ENCODE peak calls at places on chromosome 2, in nine cellular contexts. R, N, I, D, H, G, C, U and Y are unnamed samples.
A peak's percentile ranks its signal among the peaks of the same experiment; 100 is the strongest.

GRCh38 chr2:174176898-174177297 is 71.4 kb downstream of the OLA1 start:
- DNase-seq in H (peak; percentile 97), N (no peak), G (no peak), I (no peak), C (peak; percentile 23), R (no peak), D (no peak), U (no peak), Y (no peak)

GRCh38 chr2:238162516-238163441 is 4.0 kb downstream of the ERFE start:
- DNase-seq in H (no peak), C (no peak), R (peak; percentile 32), G (peak; percentile 65), U (no peak), N (no peak), D (no peak), I (no peak), Y (peak; percentile 61)

GRCh38 chr2:176091329-176092258 is 927 bp upstream of the HOXD13 start:
- DNase-seq in R (no peak), U (no peak), N (no peak), I (no peak), C (no peak), G (no peak), H (no peak), D (no peak), Y (no peak)

GRCh38 chr2:64049633-64050220 is 30.5 kb upstream of the VPS54 start:
- DNase-seq in U (peak; percentile 78), H (peak; percentile 69), D (peak; percentile 73), N (peak; percentile 47), I (peak; percentile 86), C (peak; percentile 36), G (peak; percentile 78), R (peak; percentile 73), Y (no peak)

GRCh38 chr2:54081574-54081973 is 33.8 kb upstream of the ACYP2 start:
- DNase-seq in N (no peak), H (peak; percentile 98), R (no peak), U (no peak), I (no peak), C (no peak), G (no peak), D (no peak), Y (peak; percentile 69)

GRCh38 chr2:54120950-54121349 is 5.5 kb downstream of the ACYP2 start:
- DNase-seq in I (no peak), H (no peak), N (no peak), C (no peak), G (no peak), D (no peak), U (no peak), R (no peak), Y (no peak)

GRCh38 chr2:19739256-19739655 is 162.5 kb downstream of the TTC32 start:
- DNase-seq in H (no peak), R (no peak), G (no peak), U (no peak), C (no peak), N (no peak), I (no peak), D (no peak), Y (no peak)

GRCh38 chr2:71530246-71530986 is 77.1 kb downstream of the DYSF start:
- DNase-seq in U (peak; percentile 67), N (peak; percentile 83), H (peak; percentile 24), D (no peak), R (peak; percentile 49), G (no peak), I (no peak), C (peak; percentile 54), Y (no peak)

GRCh38 chr2:111706481-111707001 is 177.5 kb downstream of the ANAPC1 start:
- DNase-seq in U (no peak), D (no peak), R (no peak), I (no peak), N (no peak), C (no peak), H (no peak), G (no peak), Y (no peak)

GRCh38 chr2:157825885-157826284 is 50.2 kb downstream of the ACVR1 start:
- DNase-seq in G (no peak), N (no peak), H (peak; percentile 93), U (peak; percentile 63), R (peak; percentile 66), I (no peak), C (no peak), D (no peak), Y (no peak)

GRCh38 chr2:172107690-172108586 is 5.2 kb upstream of the DLX2 start:
- DNase-seq in D (no peak), U (no peak), R (no peak), H (no peak), N (no peak), I (no peak), G (no peak), C (peak; percentile 9), Y (no peak)
- H3K4me3 ChIP-seq in D (no peak overlapping the region), U (no peak overlapping the region), R (peak overlapping the region; percentile 39), H (no peak overlapping the region), N (no peak overlapping the region), I (no peak overlapping the region), G (no peak overlapping the region), C (no peak overlapping the region), Y (no peak overlapping the region)

DNA sequence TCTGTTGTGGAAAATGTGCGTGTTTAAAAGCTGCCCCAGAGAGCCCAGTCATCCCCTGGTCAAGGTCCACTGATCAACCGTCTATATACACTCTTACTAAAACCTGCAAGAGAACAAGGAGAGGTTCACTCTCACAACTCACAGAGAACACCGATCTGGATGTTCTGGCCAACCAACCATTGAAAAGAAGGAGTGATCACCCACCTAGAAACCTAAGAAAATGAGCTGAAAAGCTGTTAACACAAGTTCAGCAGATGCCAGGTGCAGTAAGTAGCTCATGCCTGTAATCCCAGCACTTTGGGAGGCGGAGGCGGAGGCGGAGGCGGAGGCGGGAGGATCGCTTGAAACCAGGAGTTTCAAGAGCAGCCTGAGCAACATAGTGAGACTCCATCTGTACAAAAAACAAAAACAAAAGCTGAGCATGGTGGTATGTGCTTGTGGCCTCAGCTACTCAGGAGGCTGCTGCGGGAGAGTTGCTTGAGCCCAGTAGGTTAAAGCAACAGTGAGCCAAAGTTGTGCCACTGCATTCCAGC is 14.5 kb downstream of the ATG16L1 start:
- DNase-seq in G (no peak), R (no peak), U (no peak), C (no peak), I (no peak), N (no peak), D (no peak), H (no peak), Y (no peak)
- H3K27ac ChIP-seq in G (no peak overlapping the region), R (no peak overlapping the region), U (no peak overlapping the region), C (no peak overlapping the region), I (no peak overlapping the region), N (no peak overlapping the region), D (no peak overlapping the region), H (no peak overlapping the region), Y (no peak overlapping the region)

GRCh38 chr2:15911686-15912085 is 28.7 kb upstream of the MYCN start:
- DNase-seq in C (no peak), H (no peak), U (no peak), I (no peak), G (no peak), R (no peak), D (no peak), N (no peak), Y (no peak)
- H3K4me3 ChIP-seq in C (no peak overlapping the region), H (no peak overlapping the region), U (no peak overlapping the region), I (no peak overlapping the region), G (no peak overlapping the region), R (no peak overlapping the region), D (no peak overlapping the region), N (no peak overlapping the region), Y (no peak overlapping the region)

DNA sequence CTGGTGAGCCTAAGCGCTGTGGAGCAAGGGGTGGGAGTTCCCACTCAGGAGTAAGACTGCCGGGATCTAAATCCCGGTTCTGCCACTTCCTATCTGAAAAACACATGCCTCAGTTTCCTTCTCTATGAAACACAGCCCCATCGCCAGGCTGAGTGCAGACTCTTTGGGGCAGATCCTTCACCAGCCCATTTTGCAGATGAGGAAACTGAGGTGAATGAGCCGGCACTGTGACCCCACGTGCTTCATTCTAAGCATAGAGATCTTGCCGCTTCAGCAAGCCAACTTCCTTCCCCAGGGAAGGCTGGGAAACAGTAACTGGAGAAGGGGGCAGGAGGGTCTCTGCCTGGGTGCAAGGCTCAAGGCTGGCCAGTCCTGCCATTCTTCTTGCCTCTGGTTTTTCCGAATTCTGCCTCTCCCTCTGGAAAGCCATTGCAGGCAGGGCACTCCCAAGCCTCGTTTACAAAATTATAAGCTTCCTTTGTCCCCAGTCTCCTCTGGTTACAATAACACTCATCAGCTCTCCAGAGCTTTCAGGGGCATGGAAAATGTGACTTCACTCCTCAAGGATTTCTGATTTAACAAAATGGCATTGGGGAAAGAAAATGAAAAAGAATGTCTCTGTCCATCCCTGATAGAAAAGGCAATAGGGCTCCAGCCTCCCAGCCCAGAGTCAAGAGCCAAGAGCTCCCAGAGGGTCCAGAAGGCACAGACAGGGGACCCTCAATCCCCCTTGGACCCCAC is 249.2 kb downstream of the TNS1 start:
- DNase-seq in R (peak; percentile 62), N (no peak), D (no peak), C (no peak), H (no peak), G (no peak), I (no peak), U (peak; percentile 34), Y (no peak)
- H3K27ac ChIP-seq in R (no peak overlapping the region), N (no peak overlapping the region), D (no peak overlapping the region), C (no peak overlapping the region), H (no peak overlapping the region), G (no peak overlapping the region), I (no peak overlapping the region), U (peak overlapping the region; percentile 53), Y (no peak overlapping the region)